ENCODE peak calls at places on chromosomes 5 and 9, in six cellular contexts. Y is heart right ventricle; M is CD8-positive, alpha-beta memory T cell; B is foreskin keratinocyte; H is stomach; X is effector memory CD4-positive, alpha-beta T cell. P is an unnamed sample.

GRCh38 chr9:138053321-138053868 is 175.8 kb downstream of the CACNA1B start:
- DNase-seq in M (no peak), Y (no peak), X (no peak), H (peak; percentile 19), B (no peak), P (no peak)

GRCh38 chr5:61020415-61020814 is 75.4 kb downstream of the NDUFAF2 start:
- DNase-seq in X (no peak), B (no peak), Y (peak; percentile 15), H (no peak), M (no peak), P (no peak)

GRCh38 chr9:38017149-38017884 is 51.7 kb downstream of the SHB start:
- DNase-seq in H (peak; percentile 84), B (peak; percentile 79), M (no peak), X (no peak), Y (peak; percentile 68), P (peak; percentile 94)

GRCh38 chr5:80822640-80823039 is 137.5 kb upstream of the RASGRF2 start:
- DNase-seq in M (no peak), X (no peak), H (no peak), B (peak; percentile 55), Y (no peak), P (no peak)

GRCh38 chr5:39437469-39437868 is 12.7 kb upstream of the DAB2 start:
- DNase-seq in Y (no peak), M (no peak), B (no peak), H (no peak), X (no peak), P (no peak)

GRCh38 chr5:150530423-150530822 is 22.5 kb downstream of the NDST1 start:
- DNase-seq in M (no peak), B (no peak), H (no peak), Y (no peak), X (no peak), P (no peak)

GRCh38 chr9:38208206-38208901 is 139.3 kb upstream of the SHB start:
- DNase-seq in X (no peak), H (no peak), M (no peak), B (peak; percentile 93), Y (no peak), P (no peak)

GRCh38 chr5:127406326-127407121 is 110.9 kb upstream of the PRRC1 start:
- DNase-seq in X (no peak), B (no peak), Y (no peak), H (no peak), M (no peak), P (no peak)

GRCh38 chr5:173736923-173737412 is 120.5 kb upstream of the BOD1 start:
- DNase-seq in M (no peak), Y (no peak), B (no peak), X (no peak), H (peak; percentile 34), P (no peak)

GRCh38 chr5:150299571-150300327 is 3.0 kb downstream of the ARSI start:
- DNase-seq in Y (no peak), M (no peak), X (no peak), B (no peak), H (no peak), P (no peak)

GRCh38 chr5:138900281-138900965 is 25.3 kb upstream of the LRRTM2 start:
- DNase-seq in Y (no peak), M (no peak), H (no peak), X (no peak), B (peak; percentile 73), P (peak; percentile 54)

GRCh38 chr9:96413312-96414221 is 4.6 kb downstream of the ZNF367 start:
- DNase-seq in H (no peak), X (no peak), B (no peak), M (no peak), Y (no peak), P (no peak)

GRCh38 chr5:33487256-33487655 is 46.5 kb downstream of the TARS1 start:
- DNase-seq in Y (no peak), M (no peak), X (no peak), H (no peak), B (no peak), P (no peak)

GRCh38 chr9:127541865-127542264 is 70.2 kb upstream of the STXBP1 start:
- DNase-seq in H (no peak), Y (no peak), M (no peak), B (no peak), X (no peak), P (no peak)

GRCh38 chr5:95238560-95239325 is 46.2 kb downstream of the MCTP1 start:
- DNase-seq in B (no peak), Y (no peak), X (no peak), H (no peak), M (no peak), P (peak; percentile 65)

GRCh38 chr5:57834829-57835554 is 352.4 kb upstream of the ACTBL2 start:
- DNase-seq in B (peak; percentile 91), Y (no peak), X (no peak), H (no peak), M (no peak), P (peak; percentile 52)

GRCh38 chr9:16625831-16626230 is 244.6 kb downstream of the BNC2 start:
- DNase-seq in X (no peak), M (no peak), Y (no peak), H (no peak), B (no peak), P (peak; percentile 48)

GRCh38 chr9:36154213-36154952 is 14.8 kb upstream of the CCIN start:
- DNase-seq in B (no peak), H (no peak), M (peak; percentile 23), Y (peak; percentile 27), X (no peak), P (no peak)

GRCh38 chr9:104970588-104970987 is 42.6 kb upstream of the ABCA1 start:
- DNase-seq in M (no peak), B (no peak), Y (no peak), H (no peak), X (no peak), P (no peak)

GRCh38 chr9:119963258-119963797 is 594.1 kb upstream of the BRINP1 start:
- DNase-seq in Y (no peak), M (no peak), X (no peak), B (no peak), H (no peak), P (peak; percentile 82)

GRCh38 chr5:175478384-175479124 is at the start of gene SFXN1:
- DNase-seq in X (peak; percentile 54), B (peak; percentile 53), H (peak; percentile 82), Y (peak; percentile 86), M (peak; percentile 81), P (peak; percentile 84)

GRCh38 chr5:65070026-65070425 is 301.3 kb downstream of the CWC27 start:
- DNase-seq in Y (no peak), M (no peak), B (no peak), H (no peak), X (no peak), P (no peak)

GRCh38 chr5:65068410-65068809 is 299.7 kb downstream of the CWC27 start:
- DNase-seq in H (no peak), X (no peak), B (no peak), Y (no peak), M (no peak), P (no peak)

GRCh38 chr5:65066385-65066784 is 297.7 kb downstream of the CWC27 start:
- DNase-seq in B (no peak), Y (no peak), H (no peak), X (no peak), M (no peak), P (no peak)

GRCh38 chr5:65065112-65065511 is 296.4 kb downstream of the CWC27 start:
- DNase-seq in X (no peak), B (no peak), H (no peak), M (no peak), Y (no peak), P (no peak)

DNA sequence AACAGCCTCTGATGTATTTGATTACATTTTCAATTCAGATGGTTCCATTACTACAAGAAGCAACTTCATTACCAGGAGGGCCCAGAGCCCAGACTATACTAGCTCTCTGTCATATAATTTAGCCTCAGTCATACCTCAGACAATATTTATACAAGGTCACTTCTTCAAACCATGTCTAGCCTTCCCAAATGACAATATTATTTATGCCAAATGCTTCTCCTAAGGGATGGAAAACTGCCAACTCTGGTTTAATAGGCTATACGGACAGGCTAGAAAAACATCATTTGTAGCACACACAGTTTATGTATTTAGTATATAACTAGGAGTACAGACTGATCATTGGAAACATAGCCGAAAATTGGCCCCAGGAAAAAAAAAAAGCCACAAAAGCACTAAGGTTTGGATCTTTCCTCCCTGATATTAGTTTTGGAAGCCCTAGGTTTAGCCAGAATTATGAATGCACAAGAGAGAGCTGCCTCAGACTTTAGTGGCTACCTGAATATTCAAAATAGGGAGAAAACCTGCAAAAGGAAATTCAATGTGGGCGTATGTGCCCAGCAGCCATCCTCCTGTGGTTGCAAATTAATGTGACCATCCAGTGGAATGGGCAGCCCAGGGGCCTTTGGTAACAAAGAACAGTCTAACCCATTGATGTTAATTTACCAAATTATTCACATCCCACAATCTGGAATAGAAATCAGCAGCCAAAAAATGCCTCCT is 298.2 kb downstream of the CWC27 start:
- DNase-seq in B (no peak), M (no peak), Y (no peak), X (no peak), H (no peak), P (no peak)
- H3K4me1 ChIP-seq in B (peaks cover 11% of the 10 kb centered on the region), M (no peaks in the 10 kb centered on the region), Y (peaks cover 12% of the 10 kb centered on the region), X (no peaks in the 10 kb centered on the region), H (no peaks in the 10 kb centered on the region), P (peaks cover 12% of the 10 kb centered on the region)

GRCh38 chr9:111925784-111926183 is 29.2 kb downstream of the UGCG start:
- DNase-seq in H (no peak), M (no peak), X (no peak), B (no peak), Y (no peak), P (no peak)
- H3K4me1 ChIP-seq in H (peaks cover 26% of the 10 kb centered on the region), M (peaks cover 33% of the 10 kb centered on the region), X (peaks cover 14% of the 10 kb centered on the region), B (peaks cover 4% of the 10 kb centered on the region), Y (peaks cover 10% of the 10 kb centered on the region), P (peaks cover 13% of the 10 kb centered on the region)

GRCh38 chr9:108469654-108470053 is 386.1 kb downstream of the ACTL7B start:
- DNase-seq in H (no peak), X (no peak), M (no peak), Y (no peak), B (no peak), P (no peak)
- H3K4me1 ChIP-seq in H (peaks cover 7% of the 10 kb centered on the region), X (no peaks in the 10 kb centered on the region), M (no peaks in the 10 kb centered on the region), Y (peaks cover 18% of the 10 kb centered on the region), B (peaks cover 4% of the 10 kb centered on the region), P (peaks cover 33% of the 10 kb centered on the region)

DNA sequence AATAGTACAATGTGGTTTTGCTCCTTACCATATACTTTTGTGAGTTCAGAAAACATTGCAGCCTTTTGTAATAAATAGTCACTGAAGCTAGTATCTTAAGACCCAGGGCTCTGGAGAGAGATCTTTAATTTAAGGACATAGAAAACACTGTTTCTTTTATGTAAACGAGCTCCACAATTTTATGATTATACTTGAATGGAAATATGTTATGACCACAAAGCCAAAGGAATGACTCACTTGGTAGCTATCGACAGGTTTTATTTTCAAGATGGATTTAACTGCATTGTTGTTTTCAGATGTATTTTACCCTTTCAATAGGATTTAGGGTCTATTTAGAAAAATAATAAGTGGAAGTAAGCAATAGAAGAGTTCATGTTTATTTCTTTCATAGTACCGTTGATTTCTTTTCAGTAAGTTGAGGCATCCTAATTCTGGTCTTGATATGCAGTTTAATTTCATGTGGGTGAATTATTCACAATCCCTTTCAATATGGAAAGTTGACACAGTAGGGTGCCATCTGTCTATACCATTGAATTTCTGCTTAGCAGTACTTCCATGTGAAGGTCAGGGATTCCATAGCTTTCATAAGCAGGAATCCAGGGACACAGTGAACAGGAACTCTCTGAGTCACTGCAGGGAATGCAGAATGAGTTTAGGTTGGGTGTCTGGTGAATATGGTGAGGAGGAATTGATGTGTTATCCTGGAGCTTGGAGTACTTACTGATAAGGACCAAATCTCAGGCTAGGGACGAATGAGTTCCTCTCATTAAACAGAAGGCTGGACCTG is 157.6 kb downstream of the CD180 start:
- DNase-seq in Y (no peak), X (no peak), M (no peak), H (no peak), B (peak; percentile 70), P (no peak)
- H3K4me1 ChIP-seq in Y (peaks cover 85% of the 10 kb centered on the region), X (no peaks in the 10 kb centered on the region), M (no peaks in the 10 kb centered on the region), H (no peaks in the 10 kb centered on the region), B (peaks cover 27% of the 10 kb centered on the region), P (peaks cover 9% of the 10 kb centered on the region)

GRCh38 chr9:110932883-110933282 is 105.4 kb downstream of the LPAR1 start:
- DNase-seq in M (no peak), H (no peak), B (no peak), X (no peak), Y (no peak), P (no peak)
- H3K4me1 ChIP-seq in M (no peaks in the 10 kb centered on the region), H (peaks cover 1% of the 10 kb centered on the region), B (no peaks in the 10 kb centered on the region), X (no peaks in the 10 kb centered on the region), Y (no peaks in the 10 kb centered on the region), P (peaks cover 10% of the 10 kb centered on the region)